ENCODE peak calls at places on chromosomes 4 and X, in six cellular contexts. One of them, this sample, is unnamed.

GRCh38 chr4:3814026-3814570 is 47.9 kb downstream of the ADRA2C start:
- DNase-seq in HT1080: no peak
- DNase-seq in right lobe of liver: no peak
- DNase-seq in T-helper 2 cell: no peak
- DNase-seq in activated T-cell treated with anti-CD3 and anti-CD28 coated beads, Interleukin-2, amount 50 U/mL, for 72 hours: no peak
- DNase-seq in Right ventricle myocardium superior: no peak
- DNase-seq in this sample: no peak

GRCh38 chr4:2535386-2536192 is 858 bp upstream of the FAM193A start:
- DNase-seq in activated T-cell treated with anti-CD3 and anti-CD28 coated beads, Interleukin-2, amount 50 U/mL, for 72 hours: peak
- DNase-seq in HT1080: no peak
- DNase-seq in T-helper 2 cell: peak
- DNase-seq in Right ventricle myocardium superior: peak
- DNase-seq in right lobe of liver: peak
- DNase-seq in this sample: peak

GRCh38 chr4:47213971-47214370 is 182.6 kb downstream of the GABRB1 start:
- DNase-seq in T-helper 2 cell: no peak
- DNase-seq in Right ventricle myocardium superior: no peak
- DNase-seq in activated T-cell treated with anti-CD3 and anti-CD28 coated beads, Interleukin-2, amount 50 U/mL, for 72 hours: no peak
- DNase-seq in right lobe of liver: no peak
- DNase-seq in HT1080: peak
- DNase-seq in this sample: no peak

GRCh38 chr4:47383829-47384427 is 79.6 kb downstream of the COMMD8 start:
- DNase-seq in HT1080: peak
- DNase-seq in Right ventricle myocardium superior: no peak
- DNase-seq in T-helper 2 cell: no peak
- DNase-seq in activated T-cell treated with anti-CD3 and anti-CD28 coated beads, Interleukin-2, amount 50 U/mL, for 72 hours: no peak
- DNase-seq in right lobe of liver: no peak
- DNase-seq in this sample: no peak

GRCh38 chr4:175791221-175791620 is 20.8 kb downstream of the GPM6A start:
- DNase-seq in Right ventricle myocardium superior: no peak
- DNase-seq in right lobe of liver: no peak
- DNase-seq in T-helper 2 cell: no peak
- DNase-seq in activated T-cell treated with anti-CD3 and anti-CD28 coated beads, Interleukin-2, amount 50 U/mL, for 72 hours: no peak
- DNase-seq in HT1080: no peak
- DNase-seq in this sample: no peak

GRCh38 chr4:40626183-40626990 is 3.3 kb downstream of the RBM47 start:
- DNase-seq in activated T-cell treated with anti-CD3 and anti-CD28 coated beads, Interleukin-2, amount 50 U/mL, for 72 hours: peak
- DNase-seq in T-helper 2 cell: no peak
- DNase-seq in HT1080: peak
- DNase-seq in right lobe of liver: no peak
- DNase-seq in Right ventricle myocardium superior: no peak
- DNase-seq in this sample: no peak

GRCh38 chr4:33780952-33781655 is 2463.2 kb downstream of the ARAP2 start:
- DNase-seq in HT1080: peak
- DNase-seq in activated T-cell treated with anti-CD3 and anti-CD28 coated beads, Interleukin-2, amount 50 U/mL, for 72 hours: no peak
- DNase-seq in right lobe of liver: no peak
- DNase-seq in T-helper 2 cell: no peak
- DNase-seq in Right ventricle myocardium superior: no peak
- DNase-seq in this sample: no peak

GRCh38 chr4:172716291-172716690 is 452.3 kb upstream of the GALNT7 start:
- DNase-seq in activated T-cell treated with anti-CD3 and anti-CD28 coated beads, Interleukin-2, amount 50 U/mL, for 72 hours: no peak
- DNase-seq in Right ventricle myocardium superior: no peak
- DNase-seq in HT1080: no peak
- DNase-seq in right lobe of liver: no peak
- DNase-seq in T-helper 2 cell: no peak
- DNase-seq in this sample: no peak

GRCh38 chrX:153927936-153928760 is 2.1 kb upstream of the ARHGAP4 start:
- DNase-seq in activated T-cell treated with anti-CD3 and anti-CD28 coated beads, Interleukin-2, amount 50 U/mL, for 72 hours: peak
- DNase-seq in Right ventricle myocardium superior: peak
- DNase-seq in right lobe of liver: peak
- DNase-seq in T-helper 2 cell: peak
- DNase-seq in HT1080: peak
- DNase-seq in this sample: peak

GRCh38 chr4:185685804-185686203 is 126.2 kb downstream of the SORBS2 start:
- DNase-seq in activated T-cell treated with anti-CD3 and anti-CD28 coated beads, Interleukin-2, amount 50 U/mL, for 72 hours: no peak
- DNase-seq in T-helper 2 cell: no peak
- DNase-seq in Right ventricle myocardium superior: no peak
- DNase-seq in HT1080: no peak
- DNase-seq in right lobe of liver: no peak
- DNase-seq in this sample: no peak

GRCh38 chr4:101089168-101089567 is 258.2 kb downstream of the PPP3CA start:
- DNase-seq in activated T-cell treated with anti-CD3 and anti-CD28 coated beads, Interleukin-2, amount 50 U/mL, for 72 hours: no peak
- DNase-seq in right lobe of liver: no peak
- DNase-seq in Right ventricle myocardium superior: no peak
- DNase-seq in HT1080: no peak
- DNase-seq in T-helper 2 cell: no peak
- DNase-seq in this sample: no peak

GRCh38 chr4:150411527-150411926 is 170.4 kb upstream of the MAB21L2 start:
- DNase-seq in Right ventricle myocardium superior: no peak
- DNase-seq in activated T-cell treated with anti-CD3 and anti-CD28 coated beads, Interleukin-2, amount 50 U/mL, for 72 hours: no peak
- DNase-seq in T-helper 2 cell: no peak
- DNase-seq in HT1080: no peak
- DNase-seq in right lobe of liver: no peak
- DNase-seq in this sample: no peak

GRCh38 chr4:152454398-152455011 is 81.4 kb downstream of the FBXW7 start:
- DNase-seq in right lobe of liver: no peak
- DNase-seq in HT1080: peak
- DNase-seq in T-helper 2 cell: no peak
- DNase-seq in activated T-cell treated with anti-CD3 and anti-CD28 coated beads, Interleukin-2, amount 50 U/mL, for 72 hours: no peak
- DNase-seq in Right ventricle myocardium superior: no peak
- DNase-seq in this sample: no peak

GRCh38 chrX:21933077-21933476 is 7.4 kb upstream of the SMS start:
- DNase-seq in T-helper 2 cell: no peak
- DNase-seq in HT1080: no peak
- DNase-seq in activated T-cell treated with anti-CD3 and anti-CD28 coated beads, Interleukin-2, amount 50 U/mL, for 72 hours: no peak
- DNase-seq in right lobe of liver: no peak
- DNase-seq in Right ventricle myocardium superior: no peak
- DNase-seq in this sample: no peak

GRCh38 chr4:155906554-155907247 is 3.2 kb downstream of the TDO2 start:
- DNase-seq in T-helper 2 cell: no peak
- DNase-seq in HT1080: peak
- DNase-seq in right lobe of liver: no peak
- DNase-seq in activated T-cell treated with anti-CD3 and anti-CD28 coated beads, Interleukin-2, amount 50 U/mL, for 72 hours: no peak
- DNase-seq in Right ventricle myocardium superior: no peak
- DNase-seq in this sample: no peak

GRCh38 chr4:152696764-152697250 is 17.0 kb upstream of the TMEM154 start:
- DNase-seq in HT1080: peak
- DNase-seq in right lobe of liver: no peak
- DNase-seq in activated T-cell treated with anti-CD3 and anti-CD28 coated beads, Interleukin-2, amount 50 U/mL, for 72 hours: peak
- DNase-seq in Right ventricle myocardium superior: no peak
- DNase-seq in T-helper 2 cell: peak
- DNase-seq in this sample: no peak

GRCh38 chr4:67934628-67935027 is 28.7 kb downstream of the TMPRSS11A start:
- DNase-seq in T-helper 2 cell: no peak
- DNase-seq in activated T-cell treated with anti-CD3 and anti-CD28 coated beads, Interleukin-2, amount 50 U/mL, for 72 hours: no peak
- DNase-seq in Right ventricle myocardium superior: no peak
- DNase-seq in right lobe of liver: no peak
- DNase-seq in HT1080: peak
- DNase-seq in this sample: no peak

GRCh38 chr4:182015893-182016292 is 227.3 kb upstream of the TENM3 start:
- DNase-seq in HT1080: peak
- DNase-seq in Right ventricle myocardium superior: no peak
- DNase-seq in right lobe of liver: no peak
- DNase-seq in activated T-cell treated with anti-CD3 and anti-CD28 coated beads, Interleukin-2, amount 50 U/mL, for 72 hours: no peak
- DNase-seq in T-helper 2 cell: no peak
- DNase-seq in this sample: no peak

GRCh38 chr4:7518871-7519637 is 84.3 kb upstream of the PSAPL1 start:
- DNase-seq in T-helper 2 cell: no peak
- DNase-seq in Right ventricle myocardium superior: peak
- DNase-seq in HT1080: no peak
- DNase-seq in right lobe of liver: no peak
- DNase-seq in activated T-cell treated with anti-CD3 and anti-CD28 coated beads, Interleukin-2, amount 50 U/mL, for 72 hours: no peak
- DNase-seq in this sample: no peak

GRCh38 chrX:25068340-25068739 is 52.6 kb upstream of the ARX start:
- DNase-seq in activated T-cell treated with anti-CD3 and anti-CD28 coated beads, Interleukin-2, amount 50 U/mL, for 72 hours: no peak
- DNase-seq in HT1080: no peak
- DNase-seq in Right ventricle myocardium superior: no peak
- DNase-seq in right lobe of liver: no peak
- DNase-seq in T-helper 2 cell: no peak
- DNase-seq in this sample: no peak

GRCh38 chr4:103996637-103997036 is 276.9 kb upstream of the TACR3 start:
- DNase-seq in T-helper 2 cell: no peak
- DNase-seq in HT1080: peak
- DNase-seq in activated T-cell treated with anti-CD3 and anti-CD28 coated beads, Interleukin-2, amount 50 U/mL, for 72 hours: no peak
- DNase-seq in right lobe of liver: no peak
- DNase-seq in Right ventricle myocardium superior: no peak
- DNase-seq in this sample: no peak

GRCh38 chr4:183398298-183399129 is 45.9 kb upstream of the CDKN2AIP start:
- DNase-seq in T-helper 2 cell: peak
- DNase-seq in activated T-cell treated with anti-CD3 and anti-CD28 coated beads, Interleukin-2, amount 50 U/mL, for 72 hours: peak
- DNase-seq in HT1080: peak
- DNase-seq in Right ventricle myocardium superior: peak
- DNase-seq in right lobe of liver: peak
- DNase-seq in this sample: peak

GRCh38 chr4:98516042-98516440 is 142.4 kb downstream of the TSPAN5 start:
- DNase-seq in Right ventricle myocardium superior: no peak
- DNase-seq in activated T-cell treated with anti-CD3 and anti-CD28 coated beads, Interleukin-2, amount 50 U/mL, for 72 hours: no peak
- DNase-seq in right lobe of liver: no peak
- DNase-seq in HT1080: peak
- DNase-seq in T-helper 2 cell: no peak
- DNase-seq in this sample: no peak

GRCh38 chrX:11103006-11103405 is 8.1 kb upstream of the HCCS start:
- DNase-seq in Right ventricle myocardium superior: no peak
- DNase-seq in T-helper 2 cell: no peak
- DNase-seq in activated T-cell treated with anti-CD3 and anti-CD28 coated beads, Interleukin-2, amount 50 U/mL, for 72 hours: peak
- DNase-seq in right lobe of liver: no peak
- DNase-seq in HT1080: no peak
- DNase-seq in this sample: no peak

GRCh38 chr4:145804134-145804533 is 124.2 kb downstream of the C4orf51 start:
- DNase-seq in right lobe of liver: no peak
- DNase-seq in Right ventricle myocardium superior: no peak
- DNase-seq in activated T-cell treated with anti-CD3 and anti-CD28 coated beads, Interleukin-2, amount 50 U/mL, for 72 hours: no peak
- DNase-seq in T-helper 2 cell: no peak
- DNase-seq in HT1080: peak
- DNase-seq in this sample: no peak

GRCh38 chrX:129808163-129808828 is 28.5 kb downstream of the SASH3 start:
- DNase-seq in T-helper 2 cell: no peak
- DNase-seq in right lobe of liver: no peak
- DNase-seq in Right ventricle myocardium superior: no peak
- DNase-seq in HT1080: no peak
- DNase-seq in activated T-cell treated with anti-CD3 and anti-CD28 coated beads, Interleukin-2, amount 50 U/mL, for 72 hours: no peak
- DNase-seq in this sample: no peak

GRCh38 chr4:23614284-23614892 is 275.5 kb downstream of the PPARGC1A start:
- DNase-seq in right lobe of liver: no peak
- DNase-seq in T-helper 2 cell: no peak
- DNase-seq in HT1080: peak
- DNase-seq in Right ventricle myocardium superior: no peak
- DNase-seq in activated T-cell treated with anti-CD3 and anti-CD28 coated beads, Interleukin-2, amount 50 U/mL, for 72 hours: no peak
- DNase-seq in this sample: no peak

GRCh38 chr4:117225441-117225840 is 140.1 kb upstream of the TRAM1L1 start:
- DNase-seq in activated T-cell treated with anti-CD3 and anti-CD28 coated beads, Interleukin-2, amount 50 U/mL, for 72 hours: no peak
- DNase-seq in right lobe of liver: no peak
- DNase-seq in HT1080: no peak
- DNase-seq in Right ventricle myocardium superior: no peak
- DNase-seq in T-helper 2 cell: no peak
- DNase-seq in this sample: no peak

GRCh38 chr4:160299177-160299576 is 1196.3 kb downstream of the RAPGEF2 start:
- DNase-seq in right lobe of liver: no peak
- DNase-seq in T-helper 2 cell: no peak
- DNase-seq in HT1080: no peak
- DNase-seq in activated T-cell treated with anti-CD3 and anti-CD28 coated beads, Interleukin-2, amount 50 U/mL, for 72 hours: no peak
- DNase-seq in Right ventricle myocardium superior: no peak
- DNase-seq in this sample: no peak

GRCh38 chr4:39699676-39700409 is 1.9 kb downstream of the UBE2K start:
- DNase-seq in activated T-cell treated with anti-CD3 and anti-CD28 coated beads, Interleukin-2, amount 50 U/mL, for 72 hours: no peak
- DNase-seq in HT1080: peak
- DNase-seq in right lobe of liver: no peak
- DNase-seq in T-helper 2 cell: no peak
- DNase-seq in Right ventricle myocardium superior: no peak
- DNase-seq in this sample: no peak

GRCh38 chrX:71067079-71067478 is 1.1 kb downstream of the SNX12 start:
- DNase-seq in right lobe of liver: no peak
- DNase-seq in activated T-cell treated with anti-CD3 and anti-CD28 coated beads, Interleukin-2, amount 50 U/mL, for 72 hours: no peak
- DNase-seq in Right ventricle myocardium superior: no peak
- DNase-seq in HT1080: no peak
- DNase-seq in T-helper 2 cell: no peak
- DNase-seq in this sample: no peak

GRCh38 chr4:130747842-130748241 is 1651.9 kb downstream of the C4orf33 start:
- DNase-seq in right lobe of liver: no peak
- DNase-seq in HT1080: no peak
- DNase-seq in T-helper 2 cell: no peak
- DNase-seq in Right ventricle myocardium superior: no peak
- DNase-seq in activated T-cell treated with anti-CD3 and anti-CD28 coated beads, Interleukin-2, amount 50 U/mL, for 72 hours: no peak
- DNase-seq in this sample: no peak

GRCh38 chr4:8019396-8020365 is 80.0 kb upstream of the AFAP1 start:
- DNase-seq in HT1080: no peak
- DNase-seq in Right ventricle myocardium superior: no peak
- DNase-seq in activated T-cell treated with anti-CD3 and anti-CD28 coated beads, Interleukin-2, amount 50 U/mL, for 72 hours: no peak
- DNase-seq in right lobe of liver: no peak
- DNase-seq in T-helper 2 cell: no peak
- DNase-seq in this sample: no peak

GRCh38 chr4:75494563-75494962 is 19.6 kb downstream of the RCHY1 start:
- DNase-seq in Right ventricle myocardium superior: no peak
- DNase-seq in HT1080: peak
- DNase-seq in right lobe of liver: no peak
- DNase-seq in activated T-cell treated with anti-CD3 and anti-CD28 coated beads, Interleukin-2, amount 50 U/mL, for 72 hours: no peak
- DNase-seq in T-helper 2 cell: no peak
- DNase-seq in this sample: no peak

GRCh38 chr4:57214654-57215411 is 104.6 kb upstream of the IGFBP7 start:
- DNase-seq in T-helper 2 cell: no peak
- DNase-seq in activated T-cell treated with anti-CD3 and anti-CD28 coated beads, Interleukin-2, amount 50 U/mL, for 72 hours: no peak
- DNase-seq in Right ventricle myocardium superior: no peak
- DNase-seq in HT1080: no peak
- DNase-seq in right lobe of liver: no peak
- DNase-seq in this sample: no peak

GRCh38 chrX:154735695-154736393 is 15.0 kb downstream of the GAB3 start:
- DNase-seq in activated T-cell treated with anti-CD3 and anti-CD28 coated beads, Interleukin-2, amount 50 U/mL, for 72 hours: no peak
- DNase-seq in T-helper 2 cell: no peak
- DNase-seq in right lobe of liver: no peak
- DNase-seq in HT1080: no peak
- DNase-seq in Right ventricle myocardium superior: peak
- DNase-seq in this sample: no peak

GRCh38 chr4:155572106-155572703 is 94.4 kb upstream of the GUCY1A1 start:
- DNase-seq in HT1080: no peak
- DNase-seq in right lobe of liver: no peak
- DNase-seq in Right ventricle myocardium superior: no peak
- DNase-seq in T-helper 2 cell: no peak
- DNase-seq in activated T-cell treated with anti-CD3 and anti-CD28 coated beads, Interleukin-2, amount 50 U/mL, for 72 hours: no peak
- DNase-seq in this sample: no peak